ENCODE peak calls at places on chromosomes 12 and 14, in four cellular contexts. X is cardiac muscle cell, D is HuH-7, A is NCI-H748 treated with DMSO at 0.1 percent for 48 hours. Y is an unnamed sample.

GRCh38 chr14:69328765-69329164 is 68.8 kb downstream of the GALNT16 start:
- DNase-seq in X (no peak), D (no peak), A (no peak), Y (no peak)

GRCh38 chr12:30126944-30127343 is 343.2 kb upstream of the TMTC1 start:
- DNase-seq in X (no peak), D (no peak), A (no peak), Y (no peak)

GRCh38 chr12:122984612-122985358 is 4.3 kb downstream of the ARL6IP4 start:
- DNase-seq in D (no peak), X (no peak), A (no peak), Y (no peak)

GRCh38 chr14:59175404-59175803 is 13.1 kb upstream of the DAAM1 start:
- DNase-seq in A (no peak), D (no peak), X (no peak), Y (no peak)

GRCh38 chr12:130335517-130336392 is 1.9 kb upstream of the PIWIL1 start:
- DNase-seq in D (peak), A (peak), X (peak), Y (peak)

GRCh38 chr14:96250545-96250944 is 5.5 kb upstream of the BDKRB1 start:
- DNase-seq in D (no peak), A (no peak), X (no peak), Y (no peak)

GRCh38 chr14:50417853-50418252 is 21.2 kb upstream of the CDKL1 start:
- DNase-seq in X (no peak), D (no peak), A (no peak), Y (no peak)

GRCh38 chr14:100305446-100306255 is 593 bp downstream of the SLC25A29 start:
- DNase-seq in A (no peak), X (no peak), D (no peak), Y (peak)

GRCh38 chr14:65224799-65225198 is 122.5 kb upstream of the MAX start:
- DNase-seq in A (no peak), D (no peak), X (peak), Y (no peak)

GRCh38 chr12:128797119-128798118 is 26.3 kb downstream of the SLC15A4 start:
- DNase-seq in A (no peak), D (no peak), X (no peak), Y (no peak)

GRCh38 chr14:54354096-54354495 is 42.7 kb upstream of the CDKN3 start:
- DNase-seq in X (no peak), A (no peak), D (peak), Y (peak)

GRCh38 chr14:99854831-99855230 is 61.6 kb downstream of the EML1 start:
- DNase-seq in A (no peak), D (no peak), X (no peak), Y (no peak)

GRCh38 chr14:84927096-84927910 is 602.6 kb upstream of the FLRT2 start:
- DNase-seq in X (no peak), A (no peak), D (no peak), Y (no peak)

GRCh38 chr14:103016594-103016993 is 40.8 kb downstream of the CDC42BPB start:
- DNase-seq in X (no peak), D (no peak), A (no peak), Y (no peak)

GRCh38 chr12:96164951-96165858 is 29.0 kb upstream of the ELK3 start:
- DNase-seq in D (no peak), A (no peak), X (no peak), Y (no peak)

GRCh38 chr12:66813137-66813867 is 134.4 kb upstream of the GRIP1 start:
- DNase-seq in D (no peak), X (no peak), A (peak), Y (no peak)

GRCh38 chr12:57435288-57435687 is 704 bp downstream of the INHBC start:
- DNase-seq in D (no peak), A (no peak), X (no peak), Y (peak)

GRCh38 chr14:49892636-49893308 is at the start of gene ARF6:
- DNase-seq in X (peak), A (peak), D (peak), Y (peak)

GRCh38 chr12:89932950-89933349 is 224.3 kb upstream of the ATP2B1 start:
- DNase-seq in A (no peak), X (no peak), D (no peak), Y (no peak)

GRCh38 chr14:22781606-22782000 is 15.1 kb downstream of the OXA1L start:
- DNase-seq in D (no peak), X (no peak), A (no peak), Y (no peak)

GRCh38 chr14:51319181-51319597 is 79.1 kb downstream of the TMX1 start:
- DNase-seq in A (no peak), X (peak), D (no peak), Y (no peak)

GRCh38 chr14:60311417-60311816 is 62.4 kb downstream of the PPM1A start:
- DNase-seq in X (no peak), A (no peak), D (no peak), Y (no peak)

GRCh38 chr12:124758266-124759200 is 105.1 kb downstream of the SCARB1 start:
- DNase-seq in X (no peak), A (peak), D (no peak), Y (no peak)

GRCh38 chr12:127628655-127629054 is 638.3 kb upstream of the TMEM132C start:
- DNase-seq in X (no peak), A (no peak), D (no peak), Y (no peak)

GRCh38 chr14:62546862-62547474 is 498.3 kb downstream of the KCNH5 start:
- DNase-seq in A (no peak), X (no peak), D (no peak), Y (no peak)

GRCh38 chr12:24228371-24228770 is 278.9 kb upstream of the SOX5 start:
- DNase-seq in A (no peak), D (no peak), X (no peak), Y (no peak)

GRCh38 chr12:41293011-41293410 is 104.9 kb downstream of the PDZRN4 start:
- DNase-seq in D (no peak), X (no peak), A (no peak), Y (no peak)